ENCODE peak calls at places on chromosomes 16 and 17, in ten cellular contexts. K is stomach, W is body of pancreas, N is Peyer's patch, I is K562, T is lower leg skin, R is transverse colon, O is uterus, M is esophagus muscularis mucosa, S is IMR-90. E is an unnamed sample.

GRCh38 chr17:40404003-40404402 is 13.7 kb downstream of the TOP2A start:
- DNase-seq in K (no peak), W (no peak), N (no peak), I (no peak), T (no peak), R (no peak), O (no peak), M (no peak), S (no peak), E (no peak)

GRCh38 chr16:49617710-49618330 is 238.1 kb downstream of the ZNF423 start:
- DNase-seq in K (no peak), W (no peak), N (no peak), I (no peak), T (no peak), R (no peak), O (peak), M (no peak), S (no peak), E (no peak)

GRCh38 chr16:24610421-24610765 is 71.0 kb downstream of the RBBP6 start:
- DNase-seq in K (no peak), W (peak), N (no peak), I (no peak), T (no peak), R (peak), O (peak), M (no peak), S (peak), E (no peak)

GRCh38 chr16:49643429-49644142 is 212.3 kb downstream of the ZNF423 start:
- DNase-seq in K (no peak), W (no peak), N (no peak), I (no peak), T (no peak), R (no peak), O (no peak), M (no peak), S (peak), E (no peak)

GRCh38 chr17:17528696-17529652 is 32.8 kb upstream of the RASD1 start:
- DNase-seq in K (peak), W (no peak), N (no peak), I (no peak), T (no peak), R (no peak), O (no peak), M (no peak), S (no peak), E (peak)

GRCh38 chr17:65137076-65137935 is at the start of gene RGS9:
- DNase-seq in K (peak), W (peak), N (peak), I (peak), T (peak), R (peak), O (peak), M (peak), S (peak), E (peak)

GRCh38 chr17:71855000-71855399 is 265.8 kb upstream of the SOX9 start:
- DNase-seq in K (no peak), W (no peak), N (no peak), I (no peak), T (no peak), R (no peak), O (no peak), M (no peak), S (no peak), E (no peak)

GRCh38 chr17:10803830-10804498 is at the start of gene TMEM238L:
- DNase-seq in K (peak), W (no peak), N (peak), I (no peak), T (no peak), R (peak), O (no peak), M (no peak), S (no peak), E (no peak)

GRCh38 chr16:35689764-35690163 is 2230.4 kb downstream of the TP53TG3F start:
- DNase-seq in K (no peak), W (no peak), N (no peak), I (no peak), T (no peak), R (no peak), O (no peak), M (no peak), S (no peak), E (no peak)

GRCh38 chr17:29291163-29291752 is 2.7 kb downstream of the NUFIP2 start:
- DNase-seq in K (no peak), W (no peak), N (no peak), I (no peak), T (peak), R (no peak), O (no peak), M (no peak), S (peak), E (no peak)

GRCh38 chr17:6135216-6135615 is 65.0 kb downstream of the WSCD1 start:
- DNase-seq in K (no peak), W (no peak), N (no peak), I (no peak), T (no peak), R (no peak), O (no peak), M (no peak), S (no peak), E (no peak)

GRCh38 chr17:58112970-58113631 is 29.9 kb downstream of the DYNLL2 start:
- DNase-seq in K (peak), W (peak), N (peak), I (peak), T (peak), R (peak), O (peak), M (peak), S (peak), E (peak)

GRCh38 chr17:78329263-78330059 is 30.4 kb downstream of the SOCS3 start:
- DNase-seq in K (no peak), W (no peak), N (no peak), I (no peak), T (no peak), R (no peak), O (no peak), M (no peak), S (peak), E (no peak)

GRCh38 chr17:48954300-48954755 is 9.7 kb upstream of the SNF8 start:
- DNase-seq in K (no peak), W (no peak), N (no peak), I (peak), T (no peak), R (peak), O (no peak), M (no peak), S (peak), E (no peak)

GRCh38 chr17:81583589-81584337 is 31.6 kb upstream of the FAAP100 start:
- DNase-seq in K (no peak), W (no peak), N (no peak), I (no peak), T (no peak), R (no peak), O (no peak), M (no peak), S (peak), E (no peak)

GRCh38 chr16:89815639-89816348 is 653 bp downstream of the FANCA start:
- DNase-seq in K (no peak), W (no peak), N (no peak), I (no peak), T (no peak), R (no peak), O (no peak), M (no peak), S (no peak), E (no peak)

DNA sequence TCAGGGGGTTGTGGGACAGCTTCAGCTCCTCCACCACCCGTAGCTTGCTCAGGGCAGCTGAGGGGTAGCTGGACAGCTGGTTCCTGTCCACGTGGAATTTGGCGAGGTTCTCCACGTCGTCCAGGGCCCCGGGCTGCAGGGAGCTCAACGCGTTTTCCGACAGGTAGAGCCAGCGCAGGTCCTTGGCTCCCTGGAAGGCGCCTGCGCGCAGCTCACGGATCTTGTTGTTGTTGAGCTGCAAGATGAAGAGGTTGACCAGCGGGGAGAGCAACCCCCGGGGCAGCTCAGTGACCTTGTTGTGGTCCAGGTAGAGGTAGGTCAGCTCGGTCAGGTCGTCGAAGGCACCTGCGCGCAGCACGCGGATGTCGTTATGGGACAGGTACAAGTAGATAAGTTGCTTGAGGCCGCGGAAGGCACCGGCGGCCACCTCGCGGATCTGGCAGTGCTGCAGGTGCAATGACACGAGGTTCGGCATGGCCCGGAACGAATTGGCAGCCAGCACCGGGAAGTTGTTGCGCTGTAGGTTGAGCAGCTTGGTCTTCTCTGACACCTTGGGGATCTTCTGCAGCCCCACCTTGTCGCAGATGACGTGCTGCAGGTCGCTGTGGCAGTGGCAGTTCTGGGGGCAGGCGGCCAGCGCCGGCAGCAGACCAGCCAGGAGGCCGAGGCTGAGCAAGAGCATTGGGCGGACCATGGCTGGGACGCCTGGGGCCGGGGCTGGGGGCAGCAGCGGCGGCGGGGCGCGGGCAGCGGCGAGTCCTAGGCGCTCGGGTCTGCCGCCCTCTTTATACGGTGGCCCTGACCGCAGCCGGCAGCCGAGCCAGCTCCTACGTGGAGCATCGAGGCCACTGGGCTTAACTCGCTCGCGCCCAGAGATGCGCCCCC is at the start of gene CHAD:
- DNase-seq in K (no peak), W (no peak), N (no peak), I (peak), T (no peak), R (no peak), O (no peak), M (no peak), S (no peak), E (no peak)
- H3K4me3 ChIP-seq in K (peak), W (no peak), N (peak), I (no peak), T (no peak), R (no peak), O (peak), M (peak), S (no peak), E (no peak)

DNA sequence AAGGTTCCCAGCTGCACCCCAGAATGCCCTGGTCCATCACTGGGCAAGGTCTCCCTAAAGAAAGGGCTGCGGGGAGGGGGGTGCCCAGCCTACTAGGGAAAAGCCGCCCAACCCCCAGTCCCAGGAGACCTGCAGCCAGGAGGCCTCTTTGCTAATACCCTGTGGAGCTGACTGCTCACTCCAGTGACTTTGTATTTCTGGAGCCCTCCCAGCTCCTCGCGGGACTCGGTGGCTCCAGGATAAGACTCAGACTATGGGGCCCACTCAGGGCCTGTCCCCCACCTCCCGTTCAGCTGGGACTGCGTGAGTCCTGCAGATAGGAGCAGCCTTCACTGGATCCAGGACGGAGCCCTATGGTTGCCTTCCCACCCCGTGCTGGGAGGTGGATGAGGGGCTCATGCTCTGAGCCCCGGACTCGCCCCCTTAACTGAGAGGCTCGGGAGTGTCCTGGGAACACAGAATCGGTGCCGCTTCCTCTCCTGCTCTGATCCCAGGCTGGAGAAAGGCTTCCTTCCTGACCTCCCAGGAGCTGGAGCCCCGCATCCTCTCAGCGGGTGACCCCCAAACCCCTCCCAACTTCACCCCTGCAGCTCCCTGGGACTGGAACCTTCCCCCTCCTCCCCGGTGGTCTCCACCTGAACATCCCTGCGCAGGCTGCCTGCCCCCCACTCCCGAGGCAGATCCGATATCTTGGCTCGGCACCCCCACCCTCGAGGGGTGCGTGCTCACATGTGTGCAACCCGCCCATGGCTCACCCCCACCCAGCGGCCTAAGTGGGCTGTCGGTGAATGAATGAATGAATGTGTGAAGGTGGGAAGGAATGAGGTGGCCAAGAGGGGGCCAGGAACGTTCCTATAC is 40.0 kb downstream of the SLC7A5 start:
- DNase-seq in K (no peak), W (no peak), N (no peak), I (no peak), T (no peak), R (no peak), O (no peak), M (no peak), S (no peak), E (peak)
- TF ChIP-seq POLR2A in K (no peak), W (no peak), N (no peak), I (peak), T (no peak), R (no peak), O (no peak), M (no peak), S (peak), E (no peak)

GRCh38 chr16:718922-719321 is 2.0 kb upstream of the ANTKMT start:
- DNase-seq in K (no peak), W (no peak), N (peak), I (no peak), T (no peak), R (peak), O (no peak), M (no peak), S (no peak), E (no peak)

GRCh38 chr16:719815-720506 is 985 bp upstream of the ANTKMT start:
- DNase-seq in K (no peak), W (no peak), N (no peak), I (no peak), T (no peak), R (peak), O (no peak), M (no peak), S (no peak), E (no peak)

GRCh38 chr16:720990-721764 is at the start of gene ANTKMT:
- DNase-seq in K (peak), W (peak), N (peak), I (peak), T (no peak), R (peak), O (peak), M (no peak), S (peak), E (peak)

GRCh38 chr16:721765-722481 is 977 bp downstream of the ANTKMT start:
- DNase-seq in K (no peak), W (no peak), N (no peak), I (peak), T (no peak), R (no peak), O (no peak), M (no peak), S (no peak), E (no peak)

GRCh38 chr16:720507-720989 is 398 bp upstream of the ANTKMT start:
- DNase-seq in K (no peak), W (no peak), N (peak), I (peak), T (no peak), R (peak), O (peak), M (no peak), S (peak), E (peak)
- TF ChIP-seq CTCF in K (no peak), W (no peak), N (no peak), I (peak), T (no peak), R (no peak), O (no peak), M (no peak), S (peak), E (no peak)

GRCh38 chr17:32007463-32008298 is 498 bp downstream of the LRRC37B start:
- DNase-seq in K (no peak), W (peak), N (peak), I (peak), T (no peak), R (peak), O (peak), M (no peak), S (peak), E (peak)
- H3K4me3 ChIP-seq in K (peak), W (peak), N (peak), I (peak), T (peak), R (peak), O (peak), M (peak), S (peak), E (peak)

E was measured in thyroid gland.